ENCODE peak calls at places on chromosomes 5 and 9, in nine cellular contexts. Z is dorsolateral prefrontal cortex; J is A549; W is nucleus accumbens; O is activated effector memory CD4-positive, alpha-beta T cell treated with anti-CD3 and anti-CD28 coated beads, Interleukin-2, amount 50 U/mL, for 16 hours; M is NCI-H524 treated with DMSO at 0.1 percent for 48 hours; V is T-helper 2 cell; G is T follicular helper cell; X is activated T-cell treated with anti-CD3 and anti-CD28 coated beads for 48 hours. B is an unnamed sample.

GRCh38 chr9:122133984-122134535 is 25.5 kb downstream of the NDUFA8 start:
- DNase-seq in X (no peak), Z (no peak), W (no peak), O (no peak), V (no peak), G (no peak), M (no peak), J (no peak), B (no peak)

GRCh38 chr5:59275537-59276276 is 617.8 kb downstream of the PDE4D start:
- DNase-seq in J (no peak), M (no peak), W (peak), O (no peak), X (no peak), Z (no peak), V (no peak), G (no peak), B (no peak)

GRCh38 chr5:76742586-76742985 is 26.7 kb downstream of the F2R start:
- DNase-seq in G (no peak), O (no peak), Z (no peak), V (no peak), W (no peak), X (no peak), M (no peak), J (no peak), B (no peak)

GRCh38 chr9:127538849-127539258 is 73.2 kb upstream of the STXBP1 start:
- DNase-seq in O (no peak), M (no peak), V (no peak), G (no peak), J (no peak), X (no peak), Z (no peak), W (no peak), B (no peak)

GRCh38 chr9:91677822-91678221 is 254.2 kb upstream of the NFIL3 start:
- DNase-seq in O (no peak), J (no peak), G (no peak), X (no peak), V (no peak), M (no peak), W (no peak), Z (no peak), B (no peak)

GRCh38 chr5:179623906-179624741 is 653 bp upstream of the HNRNPH1 start:
- DNase-seq in V (peak), O (peak), J (no peak), G (peak), M (no peak), X (peak), Z (no peak), W (no peak), B (no peak)

GRCh38 chr5:148376198-148376597 is 7.6 kb upstream of the FBXO38 start:
- DNase-seq in M (no peak), V (no peak), O (no peak), J (no peak), X (no peak), W (no peak), Z (no peak), G (no peak), B (no peak)

GRCh38 chr9:130780865-130781504 is 54.1 kb upstream of the ABL1 start:
- DNase-seq in M (no peak), V (no peak), O (no peak), G (no peak), Z (no peak), J (peak), W (no peak), X (no peak), B (no peak)

GRCh38 chr9:128149951-128150593 is 819 bp downstream of the LCN2 start:
- DNase-seq in G (no peak), O (peak), V (no peak), X (no peak), Z (no peak), W (no peak), M (no peak), J (no peak), B (no peak)

GRCh38 chr5:80738466-80738865 is 83.7 kb upstream of the DHFR start:
- DNase-seq in W (no peak), O (no peak), X (no peak), V (no peak), Z (no peak), M (no peak), G (no peak), J (no peak), B (no peak)

GRCh38 chr9:33167949-33168535 is 906 bp upstream of the B4GALT1 start:
- DNase-seq in X (no peak), Z (no peak), O (no peak), J (no peak), W (no peak), G (no peak), V (no peak), M (no peak), B (no peak)

GRCh38 chr5:43017438-43017820 is 22.7 kb downstream of the ANXA2R start:
- DNase-seq in X (no peak), J (no peak), G (no peak), W (no peak), M (no peak), Z (no peak), V (no peak), O (peak), B (no peak)

GRCh38 chr5:121949885-121950284 is 11.9 kb upstream of the SRFBP1 start:
- DNase-seq in Z (no peak), M (peak), V (no peak), X (no peak), G (no peak), J (peak), O (no peak), W (no peak), B (peak)

GRCh38 chr5:171865431-171865830 is 79.8 kb downstream of the SMIM23 start:
- DNase-seq in X (no peak), V (no peak), J (no peak), M (no peak), Z (no peak), W (no peak), O (no peak), G (no peak), B (no peak)

GRCh38 chr9:96486351-96487029 is 36.5 kb downstream of the HABP4 start:
- DNase-seq in M (no peak), Z (no peak), O (no peak), W (no peak), V (no peak), J (no peak), G (no peak), X (no peak), B (no peak)

GRCh38 chr5:2278825-2279224 is 396.1 kb upstream of the IRX4 start:
- DNase-seq in V (no peak), X (no peak), M (no peak), O (peak), Z (no peak), W (no peak), J (no peak), G (no peak), B (no peak)

GRCh38 chr5:82669720-82670119 is 391.6 kb upstream of the RPS23 start:
- DNase-seq in G (no peak), O (no peak), V (no peak), M (no peak), X (no peak), J (no peak), Z (no peak), W (no peak), B (no peak)

GRCh38 chr9:127283917-127284316 is 19.3 kb downstream of the GARNL3 start:
- DNase-seq in J (peak), V (no peak), O (no peak), G (peak), M (no peak), W (no peak), Z (peak), X (peak), B (no peak)

B was measured in naive B cell.